ENCODE peak calls at places on chromosomes 11 and 22, in four cellular contexts. One of them, this sample, is unnamed.

GRCh38 chr11:3219281-3219892 is 774 bp upstream of the MRGPRG start:
- DNase-seq in heart left ventricle: no peak
- DNase-seq in esophagus squamous epithelium: no peak
- DNase-seq in Peyer's patch: no peak
- DNase-seq in this sample: no peak

GRCh38 chr11:36019722-36020121 is 75.9 kb downstream of the LDLRAD3 start:
- DNase-seq in esophagus squamous epithelium: no peak
- DNase-seq in Peyer's patch: no peak
- DNase-seq in heart left ventricle: no peak
- DNase-seq in this sample: peak; percentile 33

GRCh38 chr11:94525933-94526332 is 13.7 kb downstream of the C11orf97 start:
- DNase-seq in heart left ventricle: peak; percentile 83
- DNase-seq in Peyer's patch: no peak
- DNase-seq in esophagus squamous epithelium: no peak
- DNase-seq in this sample: no peak

GRCh38 chr11:58330861-58331260 is 28.0 kb downstream of the OR5B17 start:
- DNase-seq in esophagus squamous epithelium: no peak
- DNase-seq in heart left ventricle: no peak
- DNase-seq in Peyer's patch: no peak
- DNase-seq in this sample: no peak

GRCh38 chr11:125923012-125923579 is 18.8 kb downstream of the DDX25 start:
- DNase-seq in esophagus squamous epithelium: no peak
- DNase-seq in Peyer's patch: peak; percentile 33
- DNase-seq in heart left ventricle: no peak
- DNase-seq in this sample: peak; percentile 80

GRCh38 chr11:134958870-134959269 is 546.8 kb upstream of the B3GAT1 start:
- DNase-seq in heart left ventricle: no peak
- DNase-seq in Peyer's patch: no peak
- DNase-seq in esophagus squamous epithelium: no peak
- DNase-seq in this sample: no peak

GRCh38 chr11:46345131-46345597 is 2.1 kb upstream of the DGKZ start:
- DNase-seq in heart left ventricle: peak; percentile 87
- DNase-seq in Peyer's patch: peak; percentile 69
- DNase-seq in esophagus squamous epithelium: no peak
- DNase-seq in this sample: no peak

GRCh38 chr11:35771722-35772121 is 109.1 kb downstream of the TRIM44 start:
- DNase-seq in esophagus squamous epithelium: no peak
- DNase-seq in Peyer's patch: no peak
- DNase-seq in heart left ventricle: no peak
- DNase-seq in this sample: no peak

GRCh38 chr11:17585911-17586695 is 39.0 kb downstream of the OTOG start:
- DNase-seq in esophagus squamous epithelium: no peak
- DNase-seq in Peyer's patch: no peak
- DNase-seq in heart left ventricle: no peak
- DNase-seq in this sample: no peak

GRCh38 chr22:20258584-20259335 is 9.4 kb downstream of the RTN4R start:
- DNase-seq in Peyer's patch: no peak
- DNase-seq in heart left ventricle: no peak
- DNase-seq in esophagus squamous epithelium: no peak
- DNase-seq in this sample: peak; percentile 30

GRCh38 chr22:33958741-33959140 is 38.5 kb upstream of the LARGE1 start:
- DNase-seq in Peyer's patch: no peak
- DNase-seq in esophagus squamous epithelium: no peak
- DNase-seq in heart left ventricle: no peak
- DNase-seq in this sample: no peak

GRCh38 chr22:46389081-46389480 is 53.6 kb downstream of the TRMU start:
- DNase-seq in heart left ventricle: no peak
- DNase-seq in esophagus squamous epithelium: no peak
- DNase-seq in Peyer's patch: no peak
- DNase-seq in this sample: no peak

GRCh38 chr11:69085490-69086095 is 36.9 kb downstream of the TPCN2 start:
- DNase-seq in esophagus squamous epithelium: no peak
- DNase-seq in Peyer's patch: no peak
- DNase-seq in heart left ventricle: no peak
- DNase-seq in this sample: no peak

GRCh38 chr11:36364551-36364950 is 68.5 kb downstream of the PRR5L start:
- DNase-seq in Peyer's patch: no peak
- DNase-seq in esophagus squamous epithelium: no peak
- DNase-seq in heart left ventricle: no peak
- DNase-seq in this sample: no peak

GRCh38 chr11:4890279-4890678 is 8.6 kb downstream of the OR51T1 start:
- DNase-seq in heart left ventricle: no peak
- DNase-seq in Peyer's patch: no peak
- DNase-seq in esophagus squamous epithelium: no peak
- DNase-seq in this sample: no peak

GRCh38 chr11:1557168-1557884 is 14.7 kb downstream of the DUSP8 start:
- DNase-seq in esophagus squamous epithelium: no peak
- DNase-seq in heart left ventricle: peak; percentile 54
- DNase-seq in Peyer's patch: no peak
- DNase-seq in this sample: no peak

DNA sequence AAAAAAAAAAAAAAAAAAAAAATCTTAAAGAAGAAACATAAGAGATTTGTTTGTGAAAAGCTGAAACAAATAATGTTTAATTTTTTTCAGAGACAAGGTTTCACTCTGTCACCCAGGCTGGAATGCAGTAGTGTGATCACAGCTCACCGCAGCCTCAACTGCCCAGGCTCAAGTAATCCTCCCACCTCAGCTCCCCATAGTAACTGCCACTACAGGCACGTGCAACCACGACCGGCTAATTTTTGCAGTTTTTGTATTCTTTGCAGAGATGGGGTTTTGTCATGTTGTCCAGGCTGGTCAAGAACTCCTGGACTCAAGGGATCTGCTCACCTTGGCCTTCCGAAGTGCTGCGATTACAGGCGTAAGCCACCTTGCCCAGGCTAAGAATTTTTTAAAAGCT is 2.9 kb downstream of the CLNS1A start:
- DNase-seq in esophagus squamous epithelium: no peak
- DNase-seq in Peyer's patch: no peak
- DNase-seq in heart left ventricle: no peak
- DNase-seq in this sample: peak; percentile 11
- TF ChIP-seq POLR2A in esophagus squamous epithelium: no peak
- TF ChIP-seq POLR2A in Peyer's patch: no peak
- TF ChIP-seq POLR2A in heart left ventricle: no peak
- TF ChIP-seq POLR2A in this sample: no peak

GRCh38 chr11:64759722-64760719 is at the start of gene PYGM:
- DNase-seq in Peyer's patch: no peak
- DNase-seq in esophagus squamous epithelium: no peak
- DNase-seq in heart left ventricle: peak; percentile 91
- DNase-seq in this sample: no peak
- TF ChIP-seq POLR2A in Peyer's patch: no peak
- TF ChIP-seq POLR2A in esophagus squamous epithelium: no peak
- TF ChIP-seq POLR2A in heart left ventricle: peak; percentile 62
- TF ChIP-seq POLR2A in this sample: no peak

GRCh38 chr22:38176170-38176741 is 5.4 kb downstream of the PLA2G6 start:
- DNase-seq in heart left ventricle: peak; percentile 84
- DNase-seq in esophagus squamous epithelium: peak; percentile 40
- DNase-seq in Peyer's patch: no peak
- DNase-seq in this sample: no peak
- TF ChIP-seq POLR2A in heart left ventricle: no peak
- TF ChIP-seq POLR2A in esophagus squamous epithelium: no peak
- TF ChIP-seq POLR2A in Peyer's patch: no peak
- TF ChIP-seq POLR2A in this sample: peak; percentile 31

DNA sequence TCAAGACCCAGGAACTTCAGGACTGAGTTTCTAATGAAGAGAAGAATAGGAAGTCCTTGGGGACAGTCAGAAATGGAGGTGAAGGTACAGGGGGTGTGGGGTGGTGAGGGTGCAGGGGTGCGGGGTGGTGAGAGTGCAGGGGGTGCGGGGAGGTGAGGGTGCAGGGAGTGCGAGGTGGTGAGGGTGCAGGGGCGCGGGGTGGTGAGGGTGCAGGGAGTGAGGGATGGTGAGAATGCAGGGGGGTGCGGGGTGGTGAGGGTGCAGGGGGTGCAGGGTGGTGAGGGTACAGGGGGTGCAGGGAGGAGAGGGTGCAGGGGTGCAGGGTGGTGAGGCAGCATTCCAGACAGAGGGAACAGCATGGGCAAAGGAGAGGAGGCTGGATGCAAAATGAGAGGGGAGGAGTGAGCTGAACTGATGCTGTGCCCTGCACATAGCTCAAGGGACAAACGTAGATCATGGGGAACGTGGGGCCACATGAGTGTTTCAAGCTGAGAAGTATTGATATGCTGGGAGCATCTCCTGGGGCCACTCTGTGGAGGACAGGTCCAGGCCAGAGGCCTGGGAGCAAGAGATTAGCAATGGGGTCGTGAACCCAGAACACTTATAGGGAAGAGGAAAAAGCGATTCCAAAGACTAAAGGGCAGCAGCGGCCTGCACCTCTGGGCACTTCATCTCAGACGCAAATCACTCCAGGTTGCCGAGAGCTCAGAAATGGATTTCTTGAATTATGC is 23.7 kb upstream of the DAGLA start:
- DNase-seq in heart left ventricle: no peak
- DNase-seq in esophagus squamous epithelium: no peak
- DNase-seq in Peyer's patch: no peak
- DNase-seq in this sample: no peak
- TF ChIP-seq POLR2A in heart left ventricle: no peak
- TF ChIP-seq POLR2A in esophagus squamous epithelium: no peak
- TF ChIP-seq POLR2A in Peyer's patch: no peak
- TF ChIP-seq POLR2A in this sample: no peak

DNA sequence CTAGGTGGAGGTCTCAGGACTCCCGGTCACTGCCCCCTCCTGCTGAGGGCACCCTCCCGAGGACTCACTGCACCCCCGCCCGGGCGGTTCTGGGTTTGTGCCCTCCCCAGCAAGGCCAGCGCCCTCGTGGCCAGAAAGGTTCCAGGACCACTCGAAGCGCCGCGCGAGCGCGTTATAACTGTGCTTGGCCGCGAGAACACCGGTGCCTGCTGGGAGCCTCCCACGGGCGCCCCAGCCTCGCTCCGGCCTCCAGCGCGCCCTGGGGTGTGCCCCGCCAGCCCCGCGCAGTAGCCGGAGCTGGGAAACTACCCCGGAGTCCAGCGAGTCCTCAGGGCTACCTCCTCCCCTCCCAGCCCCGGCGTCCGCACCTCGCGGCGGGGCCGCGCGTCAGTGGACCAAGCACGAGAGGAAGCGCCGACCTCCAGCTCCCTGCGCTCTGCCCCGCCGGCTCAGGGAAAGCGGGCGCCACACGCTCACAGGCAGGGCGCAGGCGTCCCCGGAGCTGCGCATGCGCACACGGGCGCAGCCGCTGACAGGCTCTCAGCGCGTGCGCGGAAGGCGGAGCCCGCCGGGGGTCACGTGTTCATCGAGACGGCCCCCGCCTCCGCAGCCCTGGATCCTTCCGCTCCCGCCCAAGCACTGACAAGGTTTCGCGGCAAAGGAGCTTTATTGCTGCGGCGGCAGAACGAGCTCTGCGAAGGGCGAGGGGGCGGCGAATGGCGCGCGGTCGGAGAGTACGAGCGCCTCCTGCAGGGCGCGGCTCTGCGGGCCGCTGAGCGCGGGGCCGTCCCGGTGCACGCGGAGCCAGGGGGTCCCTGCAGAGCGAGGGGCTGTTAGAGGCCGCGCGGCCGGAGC is at the start of gene SCO2:
- DNase-seq in heart left ventricle: peak; percentile 99
- DNase-seq in esophagus squamous epithelium: peak; percentile 85
- DNase-seq in Peyer's patch: peak; percentile 96
- DNase-seq in this sample: peak; percentile 99
- TF ChIP-seq POLR2A in heart left ventricle: no peak
- TF ChIP-seq POLR2A in esophagus squamous epithelium: peak; percentile 89
- TF ChIP-seq POLR2A in Peyer's patch: peak; percentile 91
- TF ChIP-seq POLR2A in this sample: peak; percentile 84

GRCh38 chr22:31289335-31289734 is 3.0 kb downstream of the PIK3IP1 start:
- DNase-seq in Peyer's patch: no peak
- DNase-seq in esophagus squamous epithelium: no peak
- DNase-seq in heart left ventricle: no peak
- DNase-seq in this sample: no peak

GRCh38 chr22:31291403-31291715 is 929 bp downstream of the PIK3IP1 start:
- DNase-seq in heart left ventricle: no peak
- DNase-seq in esophagus squamous epithelium: no peak
- DNase-seq in Peyer's patch: no peak
- DNase-seq in this sample: peak; percentile 60

GRCh38 chr22:31290494-31291402 is 1.5 kb downstream of the PIK3IP1 start:
- DNase-seq in esophagus squamous epithelium: peak; percentile 89
- DNase-seq in Peyer's patch: peak; percentile 99
- DNase-seq in heart left ventricle: peak; percentile 98
- DNase-seq in this sample: peak; percentile 93

GRCh38 chr22:31288496-31289235 is 3.6 kb downstream of the PIK3IP1 start:
- DNase-seq in esophagus squamous epithelium: no peak
- DNase-seq in heart left ventricle: no peak
- DNase-seq in Peyer's patch: no peak
- DNase-seq in this sample: no peak

GRCh38 chr22:31291716-31292644 is at the start of gene PIK3IP1:
- DNase-seq in Peyer's patch: peak; percentile 95
- DNase-seq in esophagus squamous epithelium: peak; percentile 51
- DNase-seq in heart left ventricle: peak; percentile 90
- DNase-seq in this sample: peak; percentile 91
- TF ChIP-seq POLR2A in Peyer's patch: peak; percentile 93
- TF ChIP-seq POLR2A in esophagus squamous epithelium: peak; percentile 96
- TF ChIP-seq POLR2A in heart left ventricle: no peak
- TF ChIP-seq POLR2A in this sample: peak; percentile 83

GRCh38 chr11:66920978-66921784 is 37.0 kb downstream of the PC start:
- DNase-seq in Peyer's patch: no peak
- DNase-seq in esophagus squamous epithelium: no peak
- DNase-seq in heart left ventricle: no peak
- DNase-seq in this sample: no peak
- TF ChIP-seq POLR2A in Peyer's patch: no peak
- TF ChIP-seq POLR2A in esophagus squamous epithelium: no peak
- TF ChIP-seq POLR2A in heart left ventricle: no peak
- TF ChIP-seq POLR2A in this sample: no peak

This sample was measured in erythroblast.